ENCODE peak calls at places on chromosomes 3 and 15, in six cellular contexts. P is NT2/D1, C is colonic mucosa, N is mesendoderm, V is fibroblast of lung, F is HCT116. T is an unnamed sample.

GRCh38 chr15:70088887-70089691 is 8.6 kb downstream of the TLE3 start:
- DNase-seq in N (peak; percentile 95), F (no peak), C (peak; percentile 35), V (peak; percentile 76), P (no peak), T (no peak)

GRCh38 chr3:49476563-49476962 is 6.5 kb downstream of the DAG1 start:
- DNase-seq in N (no peak), V (peak; percentile 18), P (no peak), C (no peak), F (no peak), T (peak; percentile 64)

GRCh38 chr3:52053307-52054304 is 2.8 kb downstream of the DUSP7 start:
- DNase-seq in V (no peak), P (no peak), F (no peak), C (no peak), N (peak; percentile 38), T (peak; percentile 49)

GRCh38 chr15:94844533-94845390 is 613.4 kb downstream of the MCTP2 start:
- DNase-seq in P (no peak), C (peak; percentile 90), F (no peak), N (peak; percentile 93), V (peak; percentile 60), T (no peak)

GRCh38 chr3:44125882-44126281 is 115.8 kb upstream of the TOPAZ1 start:
- DNase-seq in P (no peak), F (no peak), C (no peak), V (peak; percentile 9), N (peak; percentile 39), T (no peak)

GRCh38 chr15:58383876-58384275 is 47.9 kb upstream of the LIPC start:
- DNase-seq in C (no peak), N (peak; percentile 78), P (peak; percentile 48), F (no peak), V (no peak), T (no peak)

GRCh38 chr3:71684752-71685151 is 40.5 kb downstream of the EIF4E3 start:
- DNase-seq in V (peak; percentile 88), P (no peak), C (peak; percentile 31), N (peak; percentile 51), F (no peak), T (peak; percentile 84)

GRCh38 chr15:23467110-23467600 is 20.1 kb upstream of the GOLGA6L2 start:
- DNase-seq in F (peak; percentile 24), P (no peak), V (peak; percentile 34), N (peak; percentile 23), C (no peak), T (peak; percentile 67)

GRCh38 chr15:66027268-66027806 is 158.0 kb downstream of the RAB11A start:
- DNase-seq in C (peak; percentile 29), P (no peak), F (peak; percentile 40), V (peak; percentile 2), N (no peak), T (peak; percentile 85)

GRCh38 chr3:135784557-135784956 is 181.0 kb upstream of the PPP2R3A start:
- DNase-seq in N (no peak), F (no peak), P (no peak), V (no peak), C (no peak), T (no peak)

GRCh38 chr15:48674876-48675275 is 29.4 kb upstream of the FBN1 start:
- DNase-seq in F (no peak), C (no peak), P (no peak), N (no peak), V (no peak), T (no peak)

GRCh38 chr3:45048244-45048643 is 22.1 kb downstream of the CLEC3B start:
- DNase-seq in C (no peak), N (no peak), V (no peak), P (no peak), F (no peak), T (no peak)

GRCh38 chr3:8443829-8444791 is 57.5 kb upstream of the LMCD1 start:
- DNase-seq in P (peak; percentile 81), F (peak; percentile 63), C (peak; percentile 92), N (peak; percentile 96), V (peak; percentile 97), T (peak; percentile 99)

GRCh38 chr3:167656821-167657220 is 3.1 kb upstream of the WDR49 start:
- DNase-seq in P (no peak), N (no peak), F (no peak), V (no peak), C (no peak), T (no peak)

GRCh38 chr3:97815149-97815917 is 6.5 kb upstream of the CRYBG3 start:
- DNase-seq in V (no peak), N (no peak), P (no peak), F (no peak), C (no peak), T (peak; percentile 82)

GRCh38 chr3:36418296-36418695 is 38.0 kb downstream of the STAC start:
- DNase-seq in C (no peak), P (no peak), N (no peak), F (no peak), V (no peak), T (peak; percentile 48)

GRCh38 chr15:51093865-51094605 is 671 bp downstream of the TNFAIP8L3 start:
- DNase-seq in F (no peak), P (no peak), N (peak; percentile 33), C (peak; percentile 52), V (peak; percentile 45), T (no peak)

GRCh38 chr3:14177580-14178246 is 688 bp downstream of the XPC start:
- DNase-seq in F (peak; percentile 2), C (no peak), N (no peak), P (no peak), V (no peak), T (no peak)

GRCh38 chr3:108391917-108392585 is 95.7 kb downstream of the HHLA2 start:
- DNase-seq in V (peak; percentile 55), P (no peak), F (no peak), C (no peak), N (no peak), T (peak; percentile 84)

GRCh38 chr3:108396336-108396735 is 100.0 kb downstream of the HHLA2 start:
- DNase-seq in C (no peak), N (no peak), V (no peak), P (no peak), F (no peak), T (no peak)

GRCh38 chr3:108393128-108393900 is 97.0 kb downstream of the HHLA2 start:
- DNase-seq in P (no peak), N (no peak), V (no peak), F (no peak), C (no peak), T (no peak)

GRCh38 chr3:108394563-108394962 is 98.2 kb downstream of the HHLA2 start:
- DNase-seq in F (no peak), V (no peak), C (no peak), P (no peak), N (no peak), T (no peak)

DNA sequence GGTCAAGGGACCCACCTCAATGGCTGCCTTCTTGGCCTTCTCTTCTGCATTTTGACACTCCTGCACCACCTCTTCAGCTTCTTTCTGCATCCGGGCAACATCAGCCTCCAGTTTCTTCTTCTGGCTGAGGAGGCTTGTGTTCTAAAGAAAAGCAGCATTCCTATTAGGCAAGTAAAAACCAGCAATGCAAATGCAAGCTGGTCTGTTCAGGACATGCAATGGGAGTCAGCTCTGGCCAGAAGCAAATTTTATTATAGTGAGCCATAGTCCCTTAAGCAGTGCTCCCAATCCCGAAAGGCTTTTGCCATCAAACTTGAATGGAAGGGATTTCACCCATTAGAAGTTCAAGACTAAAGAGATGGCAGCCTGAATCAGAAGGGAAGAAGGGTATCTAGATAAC is 97.7 kb downstream of the HHLA2 start:
- DNase-seq in N (no peak), F (no peak), V (no peak), P (no peak), C (no peak), T (no peak)
- H3K9ac ChIP-seq in N (no peak overlapping the region), F (no peak overlapping the region), V (no peak overlapping the region), P (no peak overlapping the region), C (no peak overlapping the region), T (no peak overlapping the region)

DNA sequence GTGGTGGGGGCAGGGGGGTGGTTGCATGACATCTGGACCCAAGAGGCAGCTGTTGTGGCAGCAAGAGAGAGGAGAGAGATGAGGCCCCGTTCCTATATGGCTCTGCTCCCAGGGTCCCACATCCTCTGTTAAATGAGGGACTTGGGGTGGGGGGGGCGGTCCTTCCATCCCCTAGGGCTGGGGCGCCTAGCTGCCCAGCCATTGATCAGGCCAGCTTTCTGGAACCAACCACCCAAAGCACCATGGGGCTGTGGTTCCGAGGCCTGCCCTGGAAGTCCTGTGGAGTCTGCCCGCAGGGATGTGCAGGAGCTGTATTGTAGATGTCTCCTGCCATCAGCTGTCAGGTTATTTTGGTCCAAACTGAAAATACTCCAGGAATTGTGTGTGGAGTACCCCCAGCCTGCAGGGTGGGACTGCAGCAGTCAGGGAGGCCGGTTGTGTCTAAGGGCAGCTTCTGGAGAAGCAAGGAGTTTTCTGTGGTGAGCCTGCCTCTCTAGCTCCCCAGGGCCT is 5.2 kb downstream of the FURIN start:
- DNase-seq in V (no peak), C (no peak), F (no peak), P (no peak), N (no peak), T (no peak)
- H3K4me3 ChIP-seq in V (no peak overlapping the region), C (peak overlapping the region; percentile 81), F (no peak overlapping the region), P (no peak overlapping the region), N (no peak overlapping the region), T (peak overlapping the region; percentile 48)

GRCh38 chr3:27451845-27452244 is 32.3 kb downstream of the SLC4A7 start:
- DNase-seq in V (no peak), C (no peak), F (no peak), P (no peak), N (no peak), T (no peak)

GRCh38 chr3:27454914-27455313 is 29.3 kb downstream of the SLC4A7 start:
- DNase-seq in V (peak; percentile 46), P (no peak), F (no peak), C (no peak), N (no peak), T (no peak)

GRCh38 chr3:27451261-27451660 is 32.9 kb downstream of the SLC4A7 start:
- DNase-seq in V (no peak), F (no peak), P (no peak), N (no peak), C (no peak), T (peak; percentile 14)

GRCh38 chr3:27454461-27454860 is 29.7 kb downstream of the SLC4A7 start:
- DNase-seq in N (no peak), V (no peak), F (no peak), P (no peak), C (no peak), T (no peak)

GRCh38 chr3:27452368-27453090 is 31.7 kb downstream of the SLC4A7 start:
- DNase-seq in C (no peak), V (no peak), F (no peak), N (no peak), P (no peak), T (no peak)
- H3K9ac ChIP-seq in C (no peak overlapping the region), V (no peak overlapping the region), F (no peak overlapping the region), N (no peak overlapping the region), P (no peak overlapping the region), T (no peak overlapping the region)

DNA sequence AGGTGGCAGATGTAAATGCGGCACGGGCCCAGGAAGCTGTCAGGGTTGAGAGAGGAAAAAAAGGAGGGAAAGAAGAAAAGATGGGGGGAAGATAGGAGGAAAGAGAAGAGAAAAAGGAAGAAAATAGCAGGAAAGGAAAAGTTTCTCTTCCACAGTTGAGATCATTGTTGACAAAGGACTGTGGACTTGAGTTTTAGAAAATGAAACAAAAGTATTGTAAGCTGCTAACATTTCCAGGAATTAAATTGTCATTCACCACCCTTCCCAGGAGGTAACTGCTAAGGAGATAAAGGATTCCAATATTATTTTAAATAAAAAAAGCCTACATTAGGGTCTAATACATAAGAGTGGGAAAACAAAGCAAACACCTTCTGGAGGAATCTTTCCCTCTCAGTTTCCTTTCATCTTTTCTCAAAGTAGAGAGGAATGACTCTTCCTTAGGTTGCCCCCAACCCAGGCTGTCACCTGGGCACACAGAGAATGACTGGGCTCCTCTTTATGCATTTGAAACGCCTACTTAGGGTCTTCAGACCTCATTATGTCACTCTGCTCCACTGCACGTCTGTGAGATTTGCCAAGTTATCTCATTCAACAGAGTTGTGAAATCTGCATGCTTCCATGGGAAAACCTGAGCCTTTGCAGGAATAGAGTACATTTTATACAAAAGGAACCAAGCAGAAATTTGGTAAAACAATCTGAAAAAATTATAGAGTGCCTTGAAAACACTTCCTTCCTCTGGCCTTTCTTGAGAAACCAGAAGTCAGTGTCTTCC is 194.0 kb downstream of the TNIK start:
- DNase-seq in V (no peak), P (no peak), F (no peak), N (no peak), C (no peak), T (no peak)
- H3K4me3 ChIP-seq in V (no peak overlapping the region), P (no peak overlapping the region), F (no peak overlapping the region), N (no peak overlapping the region), C (no peak overlapping the region), T (no peak overlapping the region)